ENCODE peak calls at places on chromosome 20, in four cellular contexts. S is CD8-positive, alpha-beta memory T cell; G is nucleus accumbens; R is activated CD4-positive, alpha-beta T cell treated with anti-CD3 and anti-CD28 coated beads, Interleukin-2, amount 50 U/mL, for 4 hours. F is an unnamed sample.

GRCh38 chr20:34781250-34781649 is 44.2 kb downstream of the NCOA6 start:
- DNase-seq in S (no peak), G (no peak), R (no peak), F (no peak)

GRCh38 chr20:44358776-44359175 is 3.3 kb downstream of the HNF4A start:
- DNase-seq in S (no peak), G (no peak), R (no peak), F (no peak)

GRCh38 chr20:45229264-45230056 is 8.3 kb downstream of the SEMG2 start:
- DNase-seq in S (peak), G (no peak), R (peak), F (no peak)

GRCh38 chr20:39453890-39454289 is 491.7 kb downstream of the DHX35 start:
- DNase-seq in S (no peak), G (no peak), R (no peak), F (no peak)

GRCh38 chr20:62940875-62941274 is 2.9 kb downstream of the GID8 start:
- DNase-seq in S (no peak), G (no peak), R (no peak), F (no peak)

GRCh38 chr20:19317240-19318069 is 105.0 kb downstream of the SLC24A3 start:
- DNase-seq in S (no peak), G (no peak), R (no peak), F (peak)

GRCh38 chr20:51525241-51526104 is 17.0 kb downstream of the NFATC2 start:
- DNase-seq in S (peak), G (no peak), R (peak), F (no peak)

GRCh38 chr20:19625416-19625815 is 132.6 kb upstream of the RIN2 start:
- DNase-seq in S (no peak), G (no peak), R (no peak), F (no peak)

GRCh38 chr20:44304383-44304782 is 6.6 kb downstream of the FITM2 start:
- DNase-seq in S (no peak), G (no peak), R (no peak), F (no peak)

F was measured in osteocyte.